ENCODE peak calls at places on chromosomes 1 and 21, in eight cellular contexts. I is uterus, A is A549, L is heart left ventricle, X is prostate gland, S is GM12891, E is spleen, F is adrenal gland. Y is an unnamed sample.

GRCh38 chr1:25216123-25216522 is 16.2 kb downstream of the SYF2 start:
- DNase-seq in I (no peak), A (no peak), L (no peak), X (no peak), S (no peak), E (peak; percentile 9), F (no peak), Y (no peak)

GRCh38 chr1:41397943-41398342 is 36.7 kb downstream of the FOXO6 start:
- DNase-seq in I (no peak), A (no peak), L (no peak), X (no peak), S (no peak), E (no peak), F (no peak), Y (no peak)

GRCh38 chr1:233326995-233327937 is at the start of gene MAP3K21:
- DNase-seq in I (peak; percentile 60), A (peak; percentile 97), L (peak; percentile 90), X (peak; percentile 95), S (peak; percentile 69), E (peak; percentile 98), F (peak; percentile 93), Y (peak; percentile 59)

GRCh38 chr1:194474701-194475100 is 1288.3 kb upstream of the B3GALT2 start:
- DNase-seq in I (no peak), A (no peak), L (no peak), X (no peak), S (no peak), E (no peak), F (no peak), Y (no peak)

GRCh38 chr1:42926870-42927242 is 31.8 kb downstream of the SLC2A1 start:
- DNase-seq in I (no peak), A (no peak), L (no peak), X (no peak), S (no peak), E (peak; percentile 76), F (no peak), Y (no peak)

GRCh38 chr1:173190101-173190895 is 16.8 kb downstream of the TNFSF4 start:
- DNase-seq in I (peak; percentile 45), A (peak; percentile 73), L (peak; percentile 72), X (peak; percentile 95), S (no peak), E (no peak), F (peak; percentile 76), Y (no peak)

GRCh38 chr1:244665771-244666217 is 12.9 kb downstream of the DESI2 start:
- DNase-seq in I (no peak), A (no peak), L (no peak), X (no peak), S (no peak), E (no peak), F (no peak), Y (no peak)

GRCh38 chr21:38796426-38796825 is 9.3 kb upstream of the ETS2 start:
- DNase-seq in I (no peak), A (no peak), L (no peak), X (no peak), S (no peak), E (no peak), F (no peak), Y (no peak)

GRCh38 chr1:236575523-236575922 is 28.8 kb downstream of the HEATR1 start:
- DNase-seq in I (no peak), A (no peak), L (no peak), X (no peak), S (no peak), E (no peak), F (no peak), Y (no peak)

GRCh38 chr1:15173863-15174614 is 20.5 kb downstream of the TMEM51 start:
- DNase-seq in I (no peak), A (no peak), L (no peak), X (no peak), S (no peak), E (no peak), F (no peak), Y (no peak)

GRCh38 chr1:161480381-161481035 is 24.7 kb upstream of the FCGR2A start:
- DNase-seq in I (no peak), A (peak; percentile 61), L (no peak), X (no peak), S (no peak), E (no peak), F (no peak), Y (no peak)

GRCh38 chr1:68230901-68231626 is 1.3 kb downstream of the WLS start:
- DNase-seq in I (peak; percentile 37), A (no peak), L (peak; percentile 65), X (peak; percentile 20), S (no peak), E (peak; percentile 79), F (peak; percentile 53), Y (no peak)

DNA sequence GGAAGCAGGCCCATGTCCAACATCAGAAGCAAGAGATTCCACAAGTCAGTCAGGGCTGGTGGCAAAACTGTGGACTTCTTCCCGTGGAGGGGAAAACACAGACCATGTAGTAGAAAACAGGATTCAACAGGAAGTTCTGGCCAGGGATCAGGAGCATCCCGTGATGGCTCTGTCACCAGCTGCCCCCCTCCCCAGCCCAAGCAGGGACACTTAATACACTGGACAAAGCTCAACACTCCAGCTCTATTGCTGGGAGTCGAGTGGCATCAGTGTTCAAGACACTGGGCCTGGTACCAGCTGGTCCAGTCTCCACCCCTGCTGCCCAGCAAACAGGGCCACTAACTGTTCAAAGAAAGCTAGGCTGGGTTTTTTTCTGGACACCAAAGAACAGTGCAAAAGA is 3.7 kb downstream of the SLC45A3 start:
- DNase-seq in I (no peak), A (no peak), L (no peak), X (no peak), S (no peak), E (no peak), F (no peak), Y (no peak)
- TF ChIP-seq POLR2A in I (no peak), A (no peak), L (no peak), X (no peak), S (no peak), E (no peak), F (no peak), Y (no peak)

DNA sequence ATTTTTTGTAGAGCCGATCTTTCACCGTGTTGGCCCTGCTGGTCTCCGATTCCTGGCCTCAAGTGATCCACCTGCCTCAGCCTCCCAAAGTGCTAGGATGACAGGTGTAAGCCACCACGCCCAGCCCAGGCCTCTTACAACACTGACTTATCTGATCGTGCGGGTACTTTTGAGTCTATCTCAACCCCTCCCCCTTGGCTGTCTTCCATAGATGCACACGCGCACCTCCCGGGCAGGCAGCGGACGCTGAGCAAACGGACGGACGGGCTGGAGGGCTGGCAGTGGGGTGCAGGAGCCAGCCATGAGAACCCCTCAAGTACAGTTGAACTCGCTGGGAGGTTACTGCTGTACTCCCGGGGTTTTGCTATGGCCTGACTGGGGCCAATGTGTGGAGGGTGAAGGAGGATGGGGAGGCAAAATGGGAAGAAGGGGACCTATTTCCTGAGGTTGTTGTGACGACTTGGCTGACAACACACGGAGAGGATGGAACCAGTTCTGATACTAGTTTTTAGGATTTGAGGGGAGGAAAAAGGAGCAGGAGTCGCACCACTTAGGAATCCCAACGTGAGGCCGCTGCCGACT is 959 bp downstream of the CD58 start:
- DNase-seq in I (peak; percentile 31), A (peak; percentile 24), L (peak; percentile 70), X (peak; percentile 34), S (no peak), E (peak; percentile 91), F (peak; percentile 45), Y (no peak)
- TF ChIP-seq POLR2A in I (no peak), A (no peak), L (no peak), X (no peak), S (no peak), E (no peak), F (no peak), Y (peak; percentile 55)

DNA sequence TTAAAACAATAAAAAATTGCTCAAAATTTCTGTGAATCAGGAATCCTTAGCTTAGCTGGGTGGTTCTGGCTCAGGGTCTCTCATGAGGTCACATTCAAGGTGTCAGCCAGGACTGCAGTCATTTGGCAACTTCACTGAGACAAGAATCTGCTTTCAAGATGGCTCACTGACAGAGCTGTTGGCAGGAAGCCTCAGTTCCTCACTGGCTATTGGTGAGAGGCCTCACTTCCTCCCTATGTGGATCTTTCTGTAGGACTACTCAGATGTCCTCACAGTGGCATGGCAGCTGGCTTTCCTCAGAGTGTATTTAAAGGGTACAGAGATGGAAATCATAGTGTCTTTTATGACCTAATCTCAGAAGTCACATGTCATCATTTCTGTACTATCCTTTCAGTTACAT is 785.7 kb downstream of the ADGRL2 start:
- DNase-seq in I (no peak), A (no peak), L (peak; percentile 44), X (no peak), S (no peak), E (no peak), F (no peak), Y (no peak)
- TF ChIP-seq POLR2A in I (no peak), A (no peak), L (no peak), X (no peak), S (no peak), E (no peak), F (no peak), Y (no peak)

GRCh38 chr1:153565529-153566374 is at the start of gene S100A2:
- DNase-seq in I (peak; percentile 69), A (peak; percentile 90), L (no peak), X (peak; percentile 46), S (peak; percentile 52), E (peak; percentile 80), F (peak; percentile 66), Y (peak; percentile 55)
- TF ChIP-seq POLR2A in I (no peak), A (peak; percentile 6), L (no peak), X (no peak), S (no peak), E (no peak), F (peak; percentile 33), Y (no peak)